ENCODE peak calls at places on chromosome 1, in eight cellular contexts. S is NCI-H1092 treated with DMSO at 0.1 percent for 48 hours, W is GM04503, U is astrocyte of the spinal cord, M is pons, F is T-helper 9 cell, B is kidney epithelial cell, L is Calu3. A is an unnamed sample.

GRCh38 chr1:247266053-247266452 is 10.2 kb downstream of the VN1R5 start:
- DNase-seq in F (no peak), L (no peak), M (no peak), U (no peak), S (no peak), B (no peak), W (no peak), A (no peak)

GRCh38 chr1:153444078-153444477 is 16.4 kb downstream of the S100A7 start:
- DNase-seq in W (no peak), S (no peak), B (no peak), U (no peak), M (no peak), F (no peak), L (no peak), A (no peak)

GRCh38 chr1:248421384-248421783 is 18.5 kb downstream of the OR2T1 start:
- DNase-seq in B (no peak), U (peak; percentile 35), S (no peak), L (no peak), F (no peak), W (no peak), M (no peak), A (no peak)

GRCh38 chr1:183850852-183851251 is 45.9 kb downstream of the RGL1 start:
- DNase-seq in W (no peak), L (no peak), M (no peak), B (no peak), U (peak; percentile 17), S (no peak), F (no peak), A (no peak)

GRCh38 chr1:23597635-23598388 is 38.5 kb upstream of the ID3 start:
- DNase-seq in S (peak; percentile 43), B (no peak), U (no peak), L (no peak), M (no peak), F (no peak), W (no peak), A (no peak)

GRCh38 chr1:83043192-83043591 is 955.7 kb downstream of the TTLL7 start:
- DNase-seq in W (no peak), L (no peak), U (no peak), S (no peak), B (no peak), M (no peak), F (no peak), A (no peak)

GRCh38 chr1:74245168-74245753 is 10.1 kb downstream of the TNNI3K start:
- DNase-seq in B (no peak), M (no peak), F (no peak), W (no peak), L (no peak), U (peak; percentile 5), S (no peak), A (no peak)

GRCh38 chr1:57963545-57963944 is 539.7 kb upstream of the DAB1 start:
- DNase-seq in F (no peak), S (peak; percentile 84), U (no peak), L (no peak), W (no peak), B (no peak), M (no peak), A (peak; percentile 94)

GRCh38 chr1:84145051-84145450 is 980 bp downstream of the PRKACB start:
- DNase-seq in W (no peak), S (no peak), M (no peak), L (no peak), U (no peak), B (no peak), F (no peak), A (no peak)

GRCh38 chr1:201807958-201808632 is 20.9 kb upstream of the IPO9 start:
- DNase-seq in F (no peak), W (no peak), L (no peak), M (no peak), B (no peak), U (no peak), S (no peak), A (no peak)

GRCh38 chr1:43313771-43314170 is 13.0 kb downstream of the TIE1 start:
- DNase-seq in U (no peak), S (no peak), W (no peak), M (no peak), L (no peak), B (no peak), F (no peak), A (no peak)

GRCh38 chr1:101567582-101568189 is 330.9 kb downstream of the S1PR1 start:
- DNase-seq in B (no peak), U (peak; percentile 20), S (peak; percentile 38), F (peak; percentile 26), M (no peak), W (no peak), L (peak; percentile 33), A (peak; percentile 20)

GRCh38 chr1:115214098-115214497 is 124.0 kb downstream of the NGF start:
- DNase-seq in M (no peak), B (no peak), S (no peak), U (no peak), F (no peak), W (no peak), L (no peak), A (no peak)

GRCh38 chr1:4425892-4426291 is 228.5 kb upstream of the AJAP1 start:
- DNase-seq in L (no peak), U (no peak), W (no peak), S (no peak), F (no peak), B (no peak), M (no peak), A (no peak)

GRCh38 chr1:39159224-39160036 is 45.1 kb upstream of the MACF1 start:
- DNase-seq in S (no peak), U (peak; percentile 70), M (no peak), W (no peak), B (peak; percentile 69), L (peak; percentile 63), F (no peak), A (no peak)

GRCh38 chr1:176795929-176796328 is 333.0 kb downstream of the PAPPA2 start:
- DNase-seq in W (no peak), B (no peak), S (no peak), U (no peak), M (no peak), F (no peak), L (no peak), A (no peak)